ENCODE peak calls at places on chromosomes 13 and 19, in nine cellular contexts. E is iPS-NIHi11; Y is NCI-H1694; F is left ventricle myocardium inferior; M is omental fat pad; S is CD4-positive, alpha-beta T cell; I is stimulated activated CD4-positive, alpha-beta T cell treated with anti-CD3 and anti-CD28 coated beads, Interleukin-15, amount 100 ng/mL, for 24 hours; T is effector CD4-positive, alpha-beta T cell; L is activated naive CD4-positive, alpha-beta T cell treated with Interleukin-2 at 50 U/mL for 16 hours. O is an unnamed sample.

GRCh38 chr19:771332-771785 is 20.4 kb downstream of the MISP start:
- DNase-seq in S (no peak), M (no peak), Y (no peak), L (peak), I (peak), F (no peak), T (no peak), E (peak), O (peak)

GRCh38 chr19:46404039-46404883 is 9.1 kb downstream of the CCDC8 start:
- DNase-seq in T (no peak), I (no peak), M (no peak), L (no peak), F (peak), S (no peak), Y (no peak), E (no peak), O (no peak)

GRCh38 chr13:40813662-40814454 is 24.4 kb downstream of the SLC25A15 start:
- DNase-seq in M (no peak), I (no peak), L (no peak), F (no peak), S (no peak), T (no peak), E (peak), Y (no peak), O (no peak)

GRCh38 chr19:28705008-28705407 is 507.9 kb downstream of the UQCRFS1 start:
- DNase-seq in T (no peak), F (no peak), E (peak), L (no peak), I (no peak), S (no peak), M (no peak), Y (no peak), O (no peak)

GRCh38 chr19:16078311-16078758 is 2.0 kb downstream of the TPM4 start:
- DNase-seq in T (no peak), Y (no peak), E (no peak), L (peak), I (peak), M (no peak), F (no peak), S (no peak), O (no peak)

GRCh38 chr13:20828540-20829364 is 55.0 kb upstream of the EEF1AKMT1 start:
- DNase-seq in E (peak), M (no peak), T (peak), F (no peak), L (peak), I (peak), S (no peak), Y (peak), O (peak)

GRCh38 chr13:25151626-25152025 is 20.5 kb downstream of the AMER2 start:
- DNase-seq in L (no peak), T (no peak), E (no peak), Y (no peak), F (no peak), I (no peak), M (no peak), S (no peak), O (no peak)

GRCh38 chr19:52464798-52465470 is 11.6 kb downstream of the ZNF578 start:
- DNase-seq in I (no peak), L (no peak), F (no peak), M (no peak), Y (no peak), S (no peak), T (no peak), E (peak), O (no peak)

GRCh38 chr13:49810464-49810824 is 18.0 kb upstream of the KPNA3 start:
- DNase-seq in S (no peak), L (no peak), F (no peak), M (no peak), T (no peak), Y (no peak), E (no peak), I (no peak), O (no peak)

GRCh38 chr13:74219571-74219970 is 85.4 kb upstream of the KLF12 start:
- DNase-seq in M (no peak), F (no peak), S (no peak), L (no peak), T (no peak), I (no peak), Y (no peak), E (no peak), O (no peak)

O was measured in CD4-positive, CD25-positive, alpha-beta regulatory T cell.